ENCODE peak calls at places on chromosome 9, in five cellular contexts. One of them, this sample, is unnamed.

GRCh38 chr9:34045903-34046302 is 2.8 kb downstream of the UBAP2 start:
- DNase-seq in ovary: no peak
- DNase-seq in osteoblast: no peak
- DNase-seq in CD8-positive, alpha-beta T cell: no peak
- DNase-seq in PC-9: no peak
- DNase-seq in this sample: no peak

GRCh38 chr9:113578877-113579269 is 115.3 kb downstream of the RGS3 start:
- DNase-seq in ovary: no peak
- DNase-seq in osteoblast: peak
- DNase-seq in CD8-positive, alpha-beta T cell: peak
- DNase-seq in PC-9: peak
- DNase-seq in this sample: peak

GRCh38 chr9:68608763-68609162 is 68.1 kb upstream of the TMEM252 start:
- DNase-seq in ovary: no peak
- DNase-seq in osteoblast: no peak
- DNase-seq in CD8-positive, alpha-beta T cell: no peak
- DNase-seq in PC-9: no peak
- DNase-seq in this sample: no peak

GRCh38 chr9:35604578-35605335 is at the start of gene TESK1:
- DNase-seq in ovary: peak
- DNase-seq in osteoblast: peak
- DNase-seq in CD8-positive, alpha-beta T cell: peak
- DNase-seq in PC-9: peak
- DNase-seq in this sample: peak

GRCh38 chr9:135280666-135281065 is 193.2 kb downstream of the OLFM1 start:
- DNase-seq in ovary: no peak
- DNase-seq in osteoblast: no peak
- DNase-seq in CD8-positive, alpha-beta T cell: no peak
- DNase-seq in PC-9: no peak
- DNase-seq in this sample: no peak

GRCh38 chr9:4366649-4367330 is 66.9 kb upstream of the GLIS3 start:
- DNase-seq in ovary: no peak
- DNase-seq in osteoblast: no peak
- DNase-seq in CD8-positive, alpha-beta T cell: peak
- DNase-seq in PC-9: peak
- DNase-seq in this sample: no peak

GRCh38 chr9:1018121-1018520 is 32.0 kb upstream of the DMRT2 start:
- DNase-seq in ovary: no peak
- DNase-seq in osteoblast: peak
- DNase-seq in CD8-positive, alpha-beta T cell: no peak
- DNase-seq in PC-9: no peak
- DNase-seq in this sample: no peak

GRCh38 chr9:75895112-75895511 is 4.6 kb downstream of the PCSK5 start:
- DNase-seq in ovary: no peak
- DNase-seq in osteoblast: no peak
- DNase-seq in CD8-positive, alpha-beta T cell: no peak
- DNase-seq in PC-9: no peak
- DNase-seq in this sample: no peak

GRCh38 chr9:130183133-130183762 is 11.0 kb downstream of the NCS1 start:
- DNase-seq in ovary: peak
- DNase-seq in osteoblast: peak
- DNase-seq in CD8-positive, alpha-beta T cell: no peak
- DNase-seq in PC-9: peak
- DNase-seq in this sample: no peak

GRCh38 chr9:134062461-134063087 is 5.3 kb downstream of the BRD3 start:
- DNase-seq in ovary: peak
- DNase-seq in osteoblast: peak
- DNase-seq in CD8-positive, alpha-beta T cell: no peak
- DNase-seq in PC-9: no peak
- DNase-seq in this sample: peak

GRCh38 chr9:131395027-131395744 is 1.3 kb downstream of the PRRC2B start:
- DNase-seq in ovary: no peak
- DNase-seq in osteoblast: peak
- DNase-seq in CD8-positive, alpha-beta T cell: peak
- DNase-seq in PC-9: peak
- DNase-seq in this sample: peak

GRCh38 chr9:96279927-96280326 is 22.0 kb downstream of the HSD17B3 start:
- DNase-seq in ovary: no peak
- DNase-seq in osteoblast: no peak
- DNase-seq in CD8-positive, alpha-beta T cell: no peak
- DNase-seq in PC-9: peak
- DNase-seq in this sample: no peak

GRCh38 chr9:135372036-135372435 is 107.5 kb upstream of the PPP1R26 start:
- DNase-seq in ovary: no peak
- DNase-seq in osteoblast: no peak
- DNase-seq in CD8-positive, alpha-beta T cell: no peak
- DNase-seq in PC-9: no peak
- DNase-seq in this sample: no peak

GRCh38 chr9:108994695-108995094 is 18.6 kb downstream of the CTNNAL1 start:
- DNase-seq in ovary: peak
- DNase-seq in osteoblast: no peak
- DNase-seq in CD8-positive, alpha-beta T cell: no peak
- DNase-seq in PC-9: no peak
- DNase-seq in this sample: no peak

GRCh38 chr9:109904666-109905065 is 124.7 kb downstream of the PALM2AKAP2 start:
- DNase-seq in ovary: no peak
- DNase-seq in osteoblast: no peak
- DNase-seq in CD8-positive, alpha-beta T cell: no peak
- DNase-seq in PC-9: no peak
- DNase-seq in this sample: no peak

GRCh38 chr9:32899181-32899580 is 102.2 kb downstream of the APTX start:
- DNase-seq in ovary: no peak
- DNase-seq in osteoblast: no peak
- DNase-seq in CD8-positive, alpha-beta T cell: no peak
- DNase-seq in PC-9: no peak
- DNase-seq in this sample: no peak

GRCh38 chr9:5184776-5185175 is 663 bp downstream of the INSL6 start:
- DNase-seq in ovary: no peak
- DNase-seq in osteoblast: no peak
- DNase-seq in CD8-positive, alpha-beta T cell: no peak
- DNase-seq in PC-9: no peak
- DNase-seq in this sample: no peak

GRCh38 chr9:77291714-77292113 is 114.4 kb downstream of the VPS13A start:
- DNase-seq in ovary: no peak
- DNase-seq in osteoblast: peak
- DNase-seq in CD8-positive, alpha-beta T cell: no peak
- DNase-seq in PC-9: peak
- DNase-seq in this sample: no peak

GRCh38 chr9:99076483-99077171 is 28.3 kb upstream of the TGFBR1 start:
- DNase-seq in ovary: no peak
- DNase-seq in osteoblast: no peak
- DNase-seq in CD8-positive, alpha-beta T cell: peak
- DNase-seq in PC-9: no peak
- DNase-seq in this sample: no peak

GRCh38 chr9:37806271-37806670 is 5.7 kb downstream of the DCAF10 start:
- DNase-seq in ovary: no peak
- DNase-seq in osteoblast: no peak
- DNase-seq in CD8-positive, alpha-beta T cell: no peak
- DNase-seq in PC-9: no peak
- DNase-seq in this sample: no peak

GRCh38 chr9:129084087-129084486 is 3.2 kb downstream of the DOLPP1 start:
- DNase-seq in ovary: no peak
- DNase-seq in osteoblast: no peak
- DNase-seq in CD8-positive, alpha-beta T cell: no peak
- DNase-seq in PC-9: no peak
- DNase-seq in this sample: no peak

GRCh38 chr9:71814805-71815204 is 46.5 kb upstream of the CEMIP2 start:
- DNase-seq in ovary: no peak
- DNase-seq in osteoblast: no peak
- DNase-seq in CD8-positive, alpha-beta T cell: no peak
- DNase-seq in PC-9: no peak
- DNase-seq in this sample: no peak

GRCh38 chr9:127588740-127589506 is 23.2 kb upstream of the STXBP1 start:
- DNase-seq in ovary: no peak
- DNase-seq in osteoblast: no peak
- DNase-seq in CD8-positive, alpha-beta T cell: no peak
- DNase-seq in PC-9: no peak
- DNase-seq in this sample: no peak

GRCh38 chr9:99183616-99184015 is 38.1 kb downstream of the ALG2 start:
- DNase-seq in ovary: no peak
- DNase-seq in osteoblast: no peak
- DNase-seq in CD8-positive, alpha-beta T cell: no peak
- DNase-seq in PC-9: no peak
- DNase-seq in this sample: no peak

GRCh38 chr9:98024702-98025101 is 31.8 kb upstream of the NANS start:
- DNase-seq in ovary: no peak
- DNase-seq in osteoblast: no peak
- DNase-seq in CD8-positive, alpha-beta T cell: no peak
- DNase-seq in PC-9: no peak
- DNase-seq in this sample: no peak

GRCh38 chr9:86705474-86705873 is 241.8 kb downstream of the GAS1 start:
- DNase-seq in ovary: no peak
- DNase-seq in osteoblast: peak
- DNase-seq in CD8-positive, alpha-beta T cell: no peak
- DNase-seq in PC-9: no peak
- DNase-seq in this sample: no peak

GRCh38 chr9:128940946-128941755 is 6.3 kb downstream of the DOLK start:
- DNase-seq in ovary: no peak
- DNase-seq in osteoblast: no peak
- DNase-seq in CD8-positive, alpha-beta T cell: no peak
- DNase-seq in PC-9: no peak
- DNase-seq in this sample: no peak

GRCh38 chr9:15136646-15137045 is 170.4 kb downstream of the TTC39B start:
- DNase-seq in ovary: no peak
- DNase-seq in osteoblast: no peak
- DNase-seq in CD8-positive, alpha-beta T cell: no peak
- DNase-seq in PC-9: no peak
- DNase-seq in this sample: no peak

GRCh38 chr9:135023816-135024405 is 63.6 kb upstream of the OLFM1 start:
- DNase-seq in ovary: no peak
- DNase-seq in osteoblast: peak
- DNase-seq in CD8-positive, alpha-beta T cell: no peak
- DNase-seq in PC-9: no peak
- DNase-seq in this sample: peak

DNA sequence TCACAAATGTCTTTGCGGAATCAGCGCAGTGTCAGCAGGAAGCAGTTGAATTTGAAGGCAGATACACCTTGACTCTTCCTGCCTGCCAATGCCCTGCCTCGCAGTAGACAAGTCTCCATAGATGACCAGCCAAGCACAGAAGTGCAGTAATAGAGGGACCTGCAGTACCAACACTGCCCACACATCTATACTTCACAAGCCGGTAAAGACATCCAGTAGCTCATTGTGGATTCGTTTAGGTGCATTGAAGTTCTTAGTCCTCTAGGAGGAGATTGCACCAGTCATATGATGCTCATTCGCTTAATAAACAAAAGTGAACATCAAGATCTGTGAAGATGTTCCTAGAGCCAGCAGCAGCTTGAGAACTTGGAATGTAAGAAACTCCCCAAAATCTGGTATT is 7.1 kb upstream of the IFNA2 start:
- DNase-seq in ovary: no peak
- DNase-seq in osteoblast: no peak
- DNase-seq in CD8-positive, alpha-beta T cell: no peak
- DNase-seq in PC-9: no peak
- DNase-seq in this sample: no peak
- TF ChIP-seq CTCF in ovary: no peak
- TF ChIP-seq CTCF in osteoblast: peak
- TF ChIP-seq CTCF in CD8-positive, alpha-beta T cell: peak
- TF ChIP-seq CTCF in PC-9: peak
- TF ChIP-seq CTCF in this sample: no peak

DNA sequence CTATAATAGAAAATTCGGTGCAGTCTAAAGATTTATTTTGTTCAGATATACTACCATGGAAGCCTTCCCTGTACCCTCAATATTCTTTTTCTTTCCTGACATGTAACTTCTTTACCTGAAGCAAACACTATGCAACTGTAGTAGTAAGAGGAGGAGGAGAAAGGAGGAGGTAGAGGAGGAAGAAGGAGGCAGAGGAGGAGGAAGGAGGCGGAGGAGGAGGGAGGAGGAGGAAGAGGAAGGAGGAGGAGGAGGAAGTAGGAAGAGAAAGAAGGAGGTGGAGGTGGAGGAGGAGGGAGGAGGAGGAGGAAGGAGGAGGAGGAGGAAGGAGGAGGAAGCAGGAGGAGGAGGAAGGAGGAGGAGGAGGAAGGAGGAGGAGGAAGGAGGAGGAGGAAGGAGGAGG is 114.3 kb upstream of the LPAR1 start:
- DNase-seq in ovary: no peak
- DNase-seq in osteoblast: no peak
- DNase-seq in CD8-positive, alpha-beta T cell: no peak
- DNase-seq in PC-9: no peak
- DNase-seq in this sample: no peak
- H3K27ac ChIP-seq in ovary: no peak
- H3K27ac ChIP-seq in osteoblast: no peak
- H3K27ac ChIP-seq in CD8-positive, alpha-beta T cell: no peak
- H3K27ac ChIP-seq in PC-9: no peak
- H3K27ac ChIP-seq in this sample: no peak

DNA sequence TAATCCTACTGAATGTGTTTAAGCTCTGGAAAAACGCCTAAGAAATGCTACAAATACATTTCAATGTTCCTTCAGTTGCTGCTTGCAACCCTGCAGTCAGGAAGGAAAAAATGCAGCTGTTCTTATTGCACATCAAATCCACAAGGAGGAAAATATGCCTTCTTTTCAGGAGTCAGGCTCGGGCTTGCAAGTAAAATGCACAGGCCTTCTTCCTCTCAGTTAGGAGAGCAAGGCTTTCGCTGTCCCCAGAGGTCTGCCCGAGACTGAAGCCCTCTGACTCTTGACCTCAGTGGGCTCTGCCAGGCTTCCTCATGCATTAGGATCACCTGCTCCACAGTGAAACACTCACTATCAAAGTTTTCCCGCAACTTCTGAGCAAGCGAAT is 909 bp upstream of the SHC3 start:
- DNase-seq in ovary: no peak
- DNase-seq in osteoblast: peak
- DNase-seq in CD8-positive, alpha-beta T cell: no peak
- DNase-seq in PC-9: peak
- DNase-seq in this sample: no peak
- H3K4me3 ChIP-seq in ovary: peak
- H3K4me3 ChIP-seq in osteoblast: peak
- H3K4me3 ChIP-seq in CD8-positive, alpha-beta T cell: peak
- H3K4me3 ChIP-seq in PC-9: peak
- H3K4me3 ChIP-seq in this sample: peak

GRCh38 chr9:138022756-138023393 is 145.3 kb downstream of the CACNA1B start:
- DNase-seq in ovary: peak
- DNase-seq in osteoblast: no peak
- DNase-seq in CD8-positive, alpha-beta T cell: no peak
- DNase-seq in PC-9: no peak
- DNase-seq in this sample: peak
- TF ChIP-seq CTCF in ovary: no peak
- TF ChIP-seq CTCF in osteoblast: no peak
- TF ChIP-seq CTCF in CD8-positive, alpha-beta T cell: no peak
- TF ChIP-seq CTCF in PC-9: no peak
- TF ChIP-seq CTCF in this sample: no peak